ENCODE peak calls at places on chromosome 6, in four cellular contexts. R is type B pancreatic cell, F is amniotic stem cell, N is AG04450. W is an unnamed sample.

GRCh38 chr6:127192911-127193503 is 73.7 kb upstream of the RNF146 start:
- DNase-seq in R (no peak), F (no peak), N (no peak), W (no peak)

GRCh38 chr6:39362487-39362865 is 40.0 kb upstream of the KCNK16 start:
- DNase-seq in R (no peak), F (no peak), N (no peak), W (no peak)

GRCh38 chr6:71287038-71287437 is 1.6 kb upstream of the OGFRL1 start:
- DNase-seq in R (no peak), F (no peak), N (no peak), W (no peak)

GRCh38 chr6:35445691-35446090 is 6.4 kb upstream of the FANCE start:
- DNase-seq in R (no peak), F (no peak), N (no peak), W (no peak)

GRCh38 chr6:151721141-151721540 is 86.3 kb upstream of the ESR1 start:
- DNase-seq in R (no peak), F (no peak), N (no peak), W (no peak)

GRCh38 chr6:109441069-109441816 is 719 bp downstream of the SMPD2 start:
- DNase-seq in R (no peak), F (no peak), N (no peak), W (no peak)

GRCh38 chr6:120230008-120230407 is 880.4 kb upstream of the MAN1A1 start:
- DNase-seq in R (no peak), F (no peak), N (no peak), W (no peak)

GRCh38 chr6:167968091-167968490 is 29.4 kb upstream of the KIF25 start:
- DNase-seq in R (no peak), F (no peak), N (no peak), W (no peak)

GRCh38 chr6:116446399-116446798 is 14.8 kb upstream of the CALHM6 start:
- DNase-seq in R (no peak), F (no peak), N (no peak), W (no peak)

GRCh38 chr6:143176090-143177021 is 115.7 kb downstream of the AIG1 start:
- DNase-seq in R (no peak), F (peak), N (peak), W (peak)

GRCh38 chr6:169409742-169410312 is 156.2 kb upstream of the THBS2 start:
- DNase-seq in R (no peak), F (no peak), N (no peak), W (no peak)